ENCODE peak calls at places on chromosomes 6 and 20, in ten cellular contexts. One of them, this sample, is unnamed.

GRCh38 chr6:108966855-108967755 is 118.9 kb downstream of the ARMC2 start:
- DNase-seq in transverse colon: no peak
- DNase-seq in activated CD8-positive, alpha-beta T cell treated with anti-CD3 and anti-CD28 coated beads, Interleukin-2, amount 10 ng/mL, durations not matched to agents 7 days and 5 days: no peak
- DNase-seq in effector CD4-positive, alpha-beta T cell: no peak
- DNase-seq in activated T-helper 1 cell treated with anti-CD3 and anti-CD28 coated beads, Interleukin-2, amount 50 U/mL, for 16 hours: no peak
- DNase-seq in cardiac fibroblast: peak
- DNase-seq in psoas muscle: peak
- DNase-seq in activated naive CD4-positive, alpha-beta T cell: no peak
- DNase-seq in GM12865: no peak
- DNase-seq in MCF 10A: peak
- DNase-seq in this sample: no peak

GRCh38 chr6:106886922-106887797 is 87.4 kb downstream of the CD24 start:
- DNase-seq in activated CD8-positive, alpha-beta T cell treated with anti-CD3 and anti-CD28 coated beads, Interleukin-2, amount 10 ng/mL, durations not matched to agents 7 days and 5 days: no peak
- DNase-seq in effector CD4-positive, alpha-beta T cell: no peak
- DNase-seq in psoas muscle: no peak
- DNase-seq in MCF 10A: no peak
- DNase-seq in cardiac fibroblast: no peak
- DNase-seq in GM12865: no peak
- DNase-seq in activated naive CD4-positive, alpha-beta T cell: no peak
- DNase-seq in activated T-helper 1 cell treated with anti-CD3 and anti-CD28 coated beads, Interleukin-2, amount 50 U/mL, for 16 hours: no peak
- DNase-seq in transverse colon: no peak
- DNase-seq in this sample: no peak

GRCh38 chr6:99253271-99253670 is 96.2 kb downstream of the FAXC start:
- DNase-seq in GM12865: no peak
- DNase-seq in psoas muscle: no peak
- DNase-seq in activated T-helper 1 cell treated with anti-CD3 and anti-CD28 coated beads, Interleukin-2, amount 50 U/mL, for 16 hours: no peak
- DNase-seq in cardiac fibroblast: no peak
- DNase-seq in activated naive CD4-positive, alpha-beta T cell: no peak
- DNase-seq in transverse colon: no peak
- DNase-seq in effector CD4-positive, alpha-beta T cell: no peak
- DNase-seq in MCF 10A: no peak
- DNase-seq in activated CD8-positive, alpha-beta T cell treated with anti-CD3 and anti-CD28 coated beads, Interleukin-2, amount 10 ng/mL, durations not matched to agents 7 days and 5 days: no peak
- DNase-seq in this sample: no peak

GRCh38 chr6:751765-752164 is 58.8 kb upstream of the EXOC2 start:
- DNase-seq in effector CD4-positive, alpha-beta T cell: no peak
- DNase-seq in activated naive CD4-positive, alpha-beta T cell: no peak
- DNase-seq in activated T-helper 1 cell treated with anti-CD3 and anti-CD28 coated beads, Interleukin-2, amount 50 U/mL, for 16 hours: no peak
- DNase-seq in transverse colon: no peak
- DNase-seq in GM12865: no peak
- DNase-seq in psoas muscle: no peak
- DNase-seq in MCF 10A: no peak
- DNase-seq in activated CD8-positive, alpha-beta T cell treated with anti-CD3 and anti-CD28 coated beads, Interleukin-2, amount 10 ng/mL, durations not matched to agents 7 days and 5 days: no peak
- DNase-seq in cardiac fibroblast: no peak
- DNase-seq in this sample: peak

GRCh38 chr6:52976591-52977035 is 18.5 kb downstream of the GSTA4 start:
- DNase-seq in psoas muscle: no peak
- DNase-seq in activated T-helper 1 cell treated with anti-CD3 and anti-CD28 coated beads, Interleukin-2, amount 50 U/mL, for 16 hours: no peak
- DNase-seq in GM12865: no peak
- DNase-seq in cardiac fibroblast: no peak
- DNase-seq in MCF 10A: no peak
- DNase-seq in transverse colon: peak
- DNase-seq in activated naive CD4-positive, alpha-beta T cell: no peak
- DNase-seq in activated CD8-positive, alpha-beta T cell treated with anti-CD3 and anti-CD28 coated beads, Interleukin-2, amount 10 ng/mL, durations not matched to agents 7 days and 5 days: no peak
- DNase-seq in effector CD4-positive, alpha-beta T cell: no peak
- DNase-seq in this sample: no peak

GRCh38 chr6:150925655-150925928 is 60.1 kb downstream of the MTHFD1L start:
- DNase-seq in activated T-helper 1 cell treated with anti-CD3 and anti-CD28 coated beads, Interleukin-2, amount 50 U/mL, for 16 hours: no peak
- DNase-seq in GM12865: no peak
- DNase-seq in MCF 10A: no peak
- DNase-seq in transverse colon: no peak
- DNase-seq in cardiac fibroblast: no peak
- DNase-seq in effector CD4-positive, alpha-beta T cell: no peak
- DNase-seq in activated naive CD4-positive, alpha-beta T cell: no peak
- DNase-seq in activated CD8-positive, alpha-beta T cell treated with anti-CD3 and anti-CD28 coated beads, Interleukin-2, amount 10 ng/mL, durations not matched to agents 7 days and 5 days: no peak
- DNase-seq in psoas muscle: no peak
- DNase-seq in this sample: no peak

GRCh38 chr6:123953920-123954319 is 150.3 kb downstream of the NKAIN2 start:
- DNase-seq in cardiac fibroblast: no peak
- DNase-seq in effector CD4-positive, alpha-beta T cell: no peak
- DNase-seq in psoas muscle: no peak
- DNase-seq in GM12865: no peak
- DNase-seq in activated naive CD4-positive, alpha-beta T cell: no peak
- DNase-seq in MCF 10A: peak
- DNase-seq in activated CD8-positive, alpha-beta T cell treated with anti-CD3 and anti-CD28 coated beads, Interleukin-2, amount 10 ng/mL, durations not matched to agents 7 days and 5 days: no peak
- DNase-seq in transverse colon: no peak
- DNase-seq in activated T-helper 1 cell treated with anti-CD3 and anti-CD28 coated beads, Interleukin-2, amount 50 U/mL, for 16 hours: no peak
- DNase-seq in this sample: no peak

GRCh38 chr6:134175532-134176282 is 123.3 kb upstream of the SLC2A12 start:
- DNase-seq in activated T-helper 1 cell treated with anti-CD3 and anti-CD28 coated beads, Interleukin-2, amount 50 U/mL, for 16 hours: peak
- DNase-seq in cardiac fibroblast: peak
- DNase-seq in activated CD8-positive, alpha-beta T cell treated with anti-CD3 and anti-CD28 coated beads, Interleukin-2, amount 10 ng/mL, durations not matched to agents 7 days and 5 days: peak
- DNase-seq in GM12865: peak
- DNase-seq in MCF 10A: peak
- DNase-seq in transverse colon: peak
- DNase-seq in activated naive CD4-positive, alpha-beta T cell: no peak
- DNase-seq in effector CD4-positive, alpha-beta T cell: peak
- DNase-seq in psoas muscle: peak
- DNase-seq in this sample: no peak

GRCh38 chr20:2750343-2751251 is 49.8 kb downstream of the CPXM1 start:
- DNase-seq in activated CD8-positive, alpha-beta T cell treated with anti-CD3 and anti-CD28 coated beads, Interleukin-2, amount 10 ng/mL, durations not matched to agents 7 days and 5 days: no peak
- DNase-seq in MCF 10A: peak
- DNase-seq in effector CD4-positive, alpha-beta T cell: no peak
- DNase-seq in psoas muscle: peak
- DNase-seq in activated naive CD4-positive, alpha-beta T cell: no peak
- DNase-seq in activated T-helper 1 cell treated with anti-CD3 and anti-CD28 coated beads, Interleukin-2, amount 50 U/mL, for 16 hours: no peak
- DNase-seq in transverse colon: peak
- DNase-seq in GM12865: no peak
- DNase-seq in cardiac fibroblast: peak
- DNase-seq in this sample: no peak

This sample was measured in NCI-H1048.